ENCODE peak calls at places on chromosomes 12 and 14, in seven cellular contexts. V is hepatocyte; U is Karpas-422; T is CD4-positive, alpha-beta memory T cell; E is PC-3; M is BE2C; W is stomach. L is an unnamed sample.

GRCh38 chr12:58583541-58583940 is 336.8 kb downstream of the LRIG3 start:
- DNase-seq in V (no peak), M (no peak), T (no peak), W (no peak), E (peak; percentile 26), U (no peak), L (peak; percentile 61)

GRCh38 chr14:31583043-31583442 is 21.8 kb downstream of the NUBPL start:
- DNase-seq in W (no peak), M (no peak), E (no peak), T (no peak), V (no peak), U (no peak), L (no peak)

GRCh38 chr12:50024804-50025186 is 499 bp downstream of the RACGAP1 start:
- DNase-seq in T (no peak), W (no peak), E (no peak), V (no peak), M (peak; percentile 21), U (peak; percentile 59), L (peak; percentile 36)

GRCh38 chr12:53766881-53767280 is 15.1 kb upstream of the CISTR start:
- DNase-seq in V (no peak), U (no peak), T (no peak), W (no peak), M (no peak), E (no peak), L (no peak)

GRCh38 chr14:93002851-93003298 is 79.9 kb downstream of the CHGA start:
- DNase-seq in W (no peak), V (no peak), M (no peak), T (no peak), E (no peak), U (peak; percentile 50), L (no peak)

GRCh38 chr12:674272-674781 is 11.1 kb upstream of the NINJ2 start:
- DNase-seq in T (peak; percentile 83), E (peak; percentile 5), M (no peak), W (no peak), V (no peak), U (peak; percentile 72), L (no peak)

GRCh38 chr14:20278414-20278813 is 27.3 kb downstream of the TTC5 start:
- DNase-seq in T (no peak), E (peak; percentile 22), V (peak; percentile 10), M (peak; percentile 50), U (no peak), W (no peak), L (no peak)

GRCh38 chr12:115404761-115405470 is 720.9 kb upstream of the TBX3 start:
- DNase-seq in U (no peak), E (peak; percentile 68), M (no peak), V (peak; percentile 8), T (no peak), W (no peak), L (peak; percentile 72)

GRCh38 chr14:105045710-105046326 is 19.4 kb downstream of the GPR132 start:
- DNase-seq in M (peak; percentile 93), T (peak; percentile 89), E (peak; percentile 92), W (peak; percentile 96), V (peak; percentile 94), U (peak; percentile 98), L (peak; percentile 96)

GRCh38 chr14:44149597-44149996 is 357.5 kb downstream of the FSCB start:
- DNase-seq in W (no peak), V (peak; percentile 44), U (peak; percentile 93), M (peak; percentile 8), E (peak; percentile 66), T (no peak), L (no peak)

GRCh38 chr12:46915861-46916260 is 90.1 kb upstream of the SLC38A4 start:
- DNase-seq in U (no peak), E (no peak), V (no peak), M (no peak), T (no peak), W (no peak), L (no peak)

GRCh38 chr14:29271669-29272068 is 505.1 kb downstream of the FOXG1 start:
- DNase-seq in E (no peak), U (no peak), W (no peak), V (no peak), M (no peak), T (no peak), L (no peak)

GRCh38 chr14:87149583-87150354 is 843.2 kb downstream of the GALC start:
- DNase-seq in M (no peak), V (no peak), T (no peak), W (no peak), E (no peak), U (no peak), L (peak; percentile 76)

GRCh38 chr12:19223018-19223417 is 93.5 kb downstream of the PLEKHA5 start:
- DNase-seq in M (no peak), V (no peak), E (peak; percentile 46), U (peak; percentile 77), T (no peak), W (no peak), L (peak; percentile 30)

GRCh38 chr12:43835656-43836454 is at the start of gene TMEM117:
- DNase-seq in V (peak; percentile 82), U (peak; percentile 71), T (peak; percentile 66), W (peak; percentile 70), E (peak; percentile 52), M (peak; percentile 35), L (peak; percentile 78)

GRCh38 chr12:6083606-6084005 is 40.9 kb downstream of the VWF start:
- DNase-seq in V (no peak), W (no peak), U (no peak), M (peak; percentile 4), T (no peak), E (no peak), L (no peak)

GRCh38 chr12:116135209-116135930 is 142.1 kb downstream of the MED13L start:
- DNase-seq in V (no peak), M (peak; percentile 69), W (no peak), U (no peak), T (no peak), E (peak; percentile 93), L (peak; percentile 59)

GRCh38 chr14:97602438-97603117 is 805.4 kb downstream of the VRK1 start:
- DNase-seq in T (peak; percentile 85), E (no peak), U (no peak), V (no peak), M (no peak), W (no peak), L (no peak)

GRCh38 chr14:34232790-34233189 is 229.2 kb downstream of the SPTSSA start:
- DNase-seq in U (no peak), T (no peak), V (no peak), M (no peak), E (no peak), W (no peak), L (no peak)
- H3K4me1 ChIP-seq in U (peaks cover 2% of the 10 kb centered on the region), T (peaks cover 1% of the 10 kb centered on the region), V (peaks cover 4% of the 10 kb centered on the region), M (no peaks in the 10 kb centered on the region), E (peaks cover 18% of the 10 kb centered on the region), W (peaks cover 1% of the 10 kb centered on the region), L (peaks cover 2% of the 10 kb centered on the region)

GRCh38 chr12:88538697-88539096 is 41.6 kb downstream of the KITLG start:
- DNase-seq in E (no peak), T (no peak), M (no peak), W (no peak), V (no peak), U (no peak), L (no peak)
- H3K36me3 ChIP-seq in E (no peaks in the 10 kb centered on the region), T (no peaks in the 10 kb centered on the region), M (no peaks in the 10 kb centered on the region), W (peaks cover 38% of the 10 kb centered on the region), V (no peaks in the 10 kb centered on the region), U (no peaks in the 10 kb centered on the region), L (peaks cover 24% of the 10 kb centered on the region)

DNA sequence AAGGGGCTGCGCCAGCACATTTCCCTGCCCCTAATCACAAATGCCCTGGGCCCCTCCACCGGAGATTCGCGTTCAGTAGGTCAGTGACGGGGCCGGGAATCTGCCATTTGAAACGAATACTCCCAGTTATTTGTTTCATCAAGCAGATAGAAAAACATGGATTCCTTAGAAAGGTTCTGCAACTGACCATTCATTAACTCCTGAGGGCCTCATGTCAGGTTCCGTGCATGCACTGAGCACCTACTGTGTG is 25.6 kb upstream of the UBC start:
- DNase-seq in W (no peak), U (no peak), E (no peak), M (no peak), V (no peak), T (no peak), L (no peak)
- H3K4me3 ChIP-seq in W (peak overlapping the region; percentile 53), U (peak overlapping the region; percentile 73), E (peak overlapping the region; percentile 71), M (peak overlapping the region; percentile 65), V (peak overlapping the region; percentile 10), T (peak overlapping the region; percentile 82), L (peak overlapping the region; percentile 80)

DNA sequence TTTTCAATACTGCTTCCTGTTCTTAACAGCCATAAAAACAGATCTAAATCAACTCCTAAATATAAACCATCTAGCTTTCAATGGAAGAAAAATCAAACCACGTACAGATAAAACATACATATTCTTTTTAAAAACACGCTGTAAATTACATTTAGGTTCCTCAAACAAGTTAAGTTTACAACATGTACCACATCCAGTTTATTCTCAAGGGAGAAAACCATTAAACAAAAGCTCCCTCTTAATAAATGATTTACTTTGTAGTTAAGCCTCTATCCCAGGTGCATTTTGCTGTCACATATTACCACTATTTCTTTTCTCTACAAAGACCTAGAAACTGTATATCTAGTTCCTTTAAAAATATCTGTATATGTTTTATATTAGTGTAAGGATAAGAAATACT is 3.1 kb downstream of the NUMB start:
- DNase-seq in U (no peak), W (no peak), V (no peak), T (no peak), E (no peak), M (no peak), L (no peak)
- H3K4me1 ChIP-seq in U (peaks cover 45% of the 10 kb centered on the region), W (peaks cover 46% of the 10 kb centered on the region), V (peaks cover 20% of the 10 kb centered on the region), T (peaks cover 48% of the 10 kb centered on the region), E (peaks cover 34% of the 10 kb centered on the region), M (peaks cover 5% of the 10 kb centered on the region), L (peaks cover 36% of the 10 kb centered on the region)

L was measured in adipocyte.